ENCODE peak calls at places on chromosomes 6 and 20, in eight cellular contexts. C is astrocyte of the spinal cord; K is AG04450; O is neural crest cell; Y is BE2C; X is brain microvascular endothelial cell; A is dorsolateral prefrontal cortex; D is CD8-positive, alpha-beta T cell. F is an unnamed sample.

GRCh38 chr20:2133318-2134183 is 31.9 kb downstream of the STK35 start:
- DNase-seq in C (peak), K (no peak), O (no peak), Y (no peak), X (peak), A (no peak), D (no peak), F (no peak)

GRCh38 chr6:3811191-3811590 is 38.0 kb upstream of the FAM50B start:
- DNase-seq in C (no peak), K (no peak), O (no peak), Y (no peak), X (no peak), A (no peak), D (no peak), F (no peak)

GRCh38 chr6:27605401-27606342 is 132.8 kb upstream of the ZNF184 start:
- DNase-seq in C (peak), K (no peak), O (peak), Y (peak), X (peak), A (no peak), D (no peak), F (no peak)

GRCh38 chr6:167748458-167749379 is 78.0 kb upstream of the AFDN start:
- DNase-seq in C (no peak), K (no peak), O (peak), Y (no peak), X (no peak), A (no peak), D (no peak), F (no peak)

GRCh38 chr6:39848171-39848570 is 56.0 kb downstream of the DAAM2 start:
- DNase-seq in C (no peak), K (no peak), O (no peak), Y (no peak), X (no peak), A (no peak), D (no peak), F (no peak)

GRCh38 chr6:118288355-118289124 is 259.6 kb upstream of the PLN start:
- DNase-seq in C (no peak), K (no peak), O (no peak), Y (no peak), X (no peak), A (no peak), D (no peak), F (no peak)

GRCh38 chr6:158575550-158575949 is 15.7 kb downstream of the TMEM181 start:
- DNase-seq in C (no peak), K (no peak), O (no peak), Y (no peak), X (no peak), A (no peak), D (peak), F (no peak)

GRCh38 chr6:2132416-2132815 is 113.0 kb downstream of the GMDS start:
- DNase-seq in C (no peak), K (no peak), O (no peak), Y (no peak), X (no peak), A (no peak), D (no peak), F (no peak)

GRCh38 chr6:158703840-158704822 is 54.3 kb downstream of the SYTL3 start:
- DNase-seq in C (peak), K (no peak), O (peak), Y (peak), X (peak), A (peak), D (peak), F (peak)

GRCh38 chr6:20408851-20409250 is 7.2 kb downstream of the E2F3 start:
- DNase-seq in C (no peak), K (no peak), O (no peak), Y (no peak), X (no peak), A (no peak), D (no peak), F (no peak)

GRCh38 chr6:6131492-6132109 is 124.9 kb upstream of the NRN1 start:
- DNase-seq in C (no peak), K (no peak), O (no peak), Y (no peak), X (no peak), A (no peak), D (no peak), F (no peak)

GRCh38 chr20:19827818-19828217 is 69.8 kb downstream of the RIN2 start:
- DNase-seq in C (no peak), K (no peak), O (no peak), Y (no peak), X (no peak), A (no peak), D (no peak), F (no peak)

GRCh38 chr6:33114428-33114827 is 38.6 kb downstream of the HLA-DPB1 start:
- DNase-seq in C (no peak), K (no peak), O (no peak), Y (no peak), X (no peak), A (no peak), D (no peak), F (no peak)

GRCh38 chr6:19472168-19472567 is 365.0 kb upstream of the ID4 start:
- DNase-seq in C (peak), K (peak), O (no peak), Y (no peak), X (peak), A (no peak), D (no peak), F (no peak)

GRCh38 chr6:157017861-157018260 is 240.7 kb downstream of the ARID1B start:
- DNase-seq in C (no peak), K (no peak), O (no peak), Y (no peak), X (no peak), A (no peak), D (no peak), F (no peak)

GRCh38 chr6:33505544-33506330 is 51.4 kb downstream of the ZBTB9 start:
- DNase-seq in C (no peak), K (no peak), O (no peak), Y (no peak), X (no peak), A (no peak), D (no peak), F (no peak)

GRCh38 chr6:42260972-42261371 is 43.3 kb upstream of the MRPS10 start:
- DNase-seq in C (no peak), K (no peak), O (peak), Y (peak), X (no peak), A (no peak), D (peak), F (no peak)

GRCh38 chr6:42264146-42264851 is 46.6 kb upstream of the MRPS10 start:
- DNase-seq in C (no peak), K (no peak), O (no peak), Y (no peak), X (no peak), A (no peak), D (no peak), F (no peak)

GRCh38 chr6:42260424-42260888 is 42.8 kb upstream of the MRPS10 start:
- DNase-seq in C (no peak), K (no peak), O (no peak), Y (peak), X (no peak), A (no peak), D (no peak), F (no peak)

GRCh38 chr6:42264852-42265390 is 47.3 kb upstream of the MRPS10 start:
- DNase-seq in C (no peak), K (no peak), O (no peak), Y (no peak), X (no peak), A (no peak), D (no peak), F (no peak)

GRCh38 chr6:42263165-42263852 is 45.6 kb upstream of the MRPS10 start:
- DNase-seq in C (no peak), K (no peak), O (no peak), Y (no peak), X (no peak), A (no peak), D (no peak), F (no peak)
- TF ChIP-seq CTCF in C (no peak), K (no peak), O (no peak), Y (no peak), X (no peak), A (no peak), D (no peak), F (no peak)

GRCh38 chr6:71190809-71191208 is 97.8 kb upstream of the OGFRL1 start:
- DNase-seq in C (peak), K (no peak), O (no peak), Y (no peak), X (no peak), A (no peak), D (no peak), F (no peak)
- TF ChIP-seq CTCF in C (peak), K (peak), O (peak), Y (peak), X (no peak), A (peak), D (peak), F (peak)

DNA sequence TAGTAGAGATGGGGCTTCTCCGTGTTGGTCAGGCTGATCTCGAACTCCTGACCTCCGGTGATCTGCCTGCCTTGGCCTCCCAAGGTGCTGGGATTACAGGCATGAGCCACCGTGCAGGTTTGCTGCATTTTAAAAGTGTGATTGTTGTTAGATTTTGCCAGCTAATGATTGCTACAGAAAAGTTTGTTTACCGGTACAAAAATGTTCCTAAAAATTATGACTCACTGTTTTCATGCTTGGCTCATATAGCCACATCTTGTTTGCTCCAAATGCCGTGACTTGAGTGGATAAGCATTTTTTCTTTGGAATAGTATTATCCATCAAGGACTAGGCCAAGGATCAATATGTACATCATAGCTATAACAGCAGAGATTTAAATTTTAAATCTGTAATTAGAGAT is 24.3 kb downstream of the LRRN4 start:
- DNase-seq in C (no peak), K (no peak), O (no peak), Y (no peak), X (no peak), A (no peak), D (no peak), F (no peak)
- TF ChIP-seq CTCF in C (no peak), K (no peak), O (no peak), Y (no peak), X (no peak), A (no peak), D (no peak), F (no peak)

DNA sequence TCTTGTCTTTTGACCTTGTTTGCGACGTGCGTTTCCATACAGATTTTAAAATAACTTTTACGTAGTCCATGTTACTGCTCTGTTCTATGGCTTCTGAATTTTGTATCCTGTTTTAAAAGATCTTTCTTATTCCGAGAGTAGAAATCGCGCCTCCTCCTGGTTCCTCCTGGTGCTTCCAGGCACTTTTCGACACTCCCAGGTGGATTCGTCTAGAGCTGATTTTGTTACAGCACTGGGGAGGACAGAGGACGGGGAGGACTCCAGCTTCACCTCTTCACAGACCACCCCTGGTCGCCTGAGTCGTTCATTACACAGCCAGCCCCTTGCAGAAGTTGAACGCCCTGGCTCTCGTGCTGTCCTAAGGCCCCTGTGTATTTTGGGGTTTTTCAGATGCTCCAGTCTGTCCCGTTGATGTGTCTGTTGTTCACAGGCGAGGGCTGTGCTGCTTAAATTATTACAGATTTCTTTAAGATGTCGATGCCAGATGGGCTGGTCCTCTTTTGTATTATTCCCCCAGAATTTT is 30.4 kb downstream of the COL20A1 start:
- DNase-seq in C (no peak), K (no peak), O (no peak), Y (no peak), X (no peak), A (no peak), D (no peak), F (peak)
- TF ChIP-seq CTCF in C (peak), K (peak), O (no peak), Y (no peak), X (peak), A (no peak), D (no peak), F (no peak)

GRCh38 chr6:15343490-15344185 is 97.8 kb downstream of the JARID2 start:
- DNase-seq in C (no peak), K (no peak), O (no peak), Y (peak), X (no peak), A (no peak), D (no peak), F (no peak)
- TF ChIP-seq CTCF in C (no peak), K (no peak), O (no peak), Y (no peak), X (no peak), A (no peak), D (no peak), F (no peak)

GRCh38 chr6:53939830-53940229 is 145.0 kb downstream of the LRRC1 start:
- DNase-seq in C (no peak), K (no peak), O (no peak), Y (no peak), X (no peak), A (no peak), D (no peak), F (no peak)
- TF ChIP-seq CTCF in C (no peak), K (no peak), O (no peak), Y (no peak), X (peak), A (no peak), D (no peak), F (no peak)

GRCh38 chr20:10434467-10434831 is 427 bp upstream of the MKKS start:
- DNase-seq in C (peak), K (peak), O (peak), Y (peak), X (peak), A (peak), D (peak), F (peak)

GRCh38 chr20:10432079-10432478 is 1.9 kb downstream of the MKKS start:
- DNase-seq in C (no peak), K (no peak), O (no peak), Y (no peak), X (no peak), A (no peak), D (no peak), F (no peak)

GRCh38 chr20:10434832-10435812 is at the start of gene SLX4IP:
- DNase-seq in C (peak), K (peak), O (peak), Y (peak), X (peak), A (peak), D (peak), F (peak)

GRCh38 chr20:10433014-10433622 is 904 bp downstream of the MKKS start:
- DNase-seq in C (no peak), K (no peak), O (no peak), Y (no peak), X (no peak), A (no peak), D (no peak), F (no peak)

GRCh38 chr20:10433623-10434466 is at the start of gene MKKS:
- DNase-seq in C (peak), K (peak), O (peak), Y (peak), X (peak), A (peak), D (peak), F (peak)
- TF ChIP-seq CTCF in C (no peak), K (peak), O (no peak), Y (peak), X (no peak), A (no peak), D (no peak), F (no peak)

DNA sequence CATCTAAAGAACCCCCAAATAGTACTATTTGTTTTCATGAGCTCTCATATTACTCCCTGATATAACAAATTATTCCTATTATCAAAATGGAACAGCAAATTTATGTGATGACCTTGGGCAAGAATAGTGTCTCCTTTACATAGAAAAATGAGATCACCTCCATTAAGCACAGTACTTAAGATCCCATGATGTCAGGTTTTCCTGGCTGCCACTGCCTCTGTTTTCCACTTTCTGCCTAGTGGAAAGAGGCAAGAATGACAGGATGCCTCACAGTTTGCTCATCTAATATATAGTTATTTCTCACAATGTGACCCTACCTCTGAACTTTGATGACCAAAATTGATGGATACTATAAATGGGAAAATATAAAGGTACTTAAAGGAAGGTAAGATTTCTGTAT is 260.1 kb upstream of the SGK1 start:
- DNase-seq in C (peak), K (no peak), O (no peak), Y (no peak), X (peak), A (no peak), D (no peak), F (no peak)
- TF ChIP-seq CTCF in C (peak), K (peak), O (no peak), Y (peak), X (peak), A (no peak), D (no peak), F (no peak)